ENCODE peak calls at places on chromosomes 11 and 22, in four cellular contexts. One of them, this sample, is unnamed.

GRCh38 chr11:19766206-19766605 is 53.6 kb downstream of the NAV2 start:
- DNase-seq in H1: no peak
- DNase-seq in K562: no peak
- DNase-seq in SK-N-SH: no peak
- DNase-seq in this sample: no peak

GRCh38 chr11:3026803-3027202 is 30.4 kb downstream of the CARS1 start:
- DNase-seq in H1: no peak
- DNase-seq in SK-N-SH: no peak
- DNase-seq in K562: no peak
- DNase-seq in this sample: no peak

GRCh38 chr22:27032121-27032761 is 374.9 kb downstream of the MIAT start:
- DNase-seq in K562: no peak
- DNase-seq in H1: peak; percentile 81
- DNase-seq in SK-N-SH: peak; percentile 85
- DNase-seq in this sample: peak; percentile 78

GRCh38 chr11:1639102-1639620 is 9.6 kb downstream of the KRTAP5-5 start:
- DNase-seq in H1: no peak
- DNase-seq in SK-N-SH: peak; percentile 86
- DNase-seq in K562: no peak
- DNase-seq in this sample: no peak

GRCh38 chr11:18243783-18244362 is 4.6 kb downstream of the SAA2 start:
- DNase-seq in SK-N-SH: peak; percentile 53
- DNase-seq in H1: peak; percentile 72
- DNase-seq in K562: peak; percentile 61
- DNase-seq in this sample: peak; percentile 70

GRCh38 chr11:111010391-111011354 is 234.9 kb upstream of the POU2AF2 start:
- DNase-seq in SK-N-SH: no peak
- DNase-seq in H1: no peak
- DNase-seq in K562: no peak
- DNase-seq in this sample: no peak

GRCh38 chr11:90251599-90251998 is 28.8 kb upstream of the CHORDC1 start:
- DNase-seq in K562: no peak
- DNase-seq in SK-N-SH: no peak
- DNase-seq in H1: no peak
- DNase-seq in this sample: no peak

GRCh38 chr11:45150943-45151342 is 4.5 kb downstream of the PRDM11 start:
- DNase-seq in K562: no peak
- DNase-seq in H1: no peak
- DNase-seq in SK-N-SH: no peak
- DNase-seq in this sample: no peak

GRCh38 chr11:32884770-32885384 is 7.7 kb upstream of the QSER1 start:
- DNase-seq in SK-N-SH: no peak
- DNase-seq in K562: peak; percentile 23
- DNase-seq in H1: no peak
- DNase-seq in this sample: no peak

GRCh38 chr22:24284747-24285203 is 14.1 kb downstream of the SPECC1L start:
- DNase-seq in SK-N-SH: no peak
- DNase-seq in H1: no peak
- DNase-seq in K562: peak; percentile 15
- DNase-seq in this sample: no peak

GRCh38 chr22:44383652-44384562 is 71.2 kb upstream of the SHISAL1 start:
- DNase-seq in SK-N-SH: no peak
- DNase-seq in H1: no peak
- DNase-seq in K562: no peak
- DNase-seq in this sample: no peak

GRCh38 chr11:8060801-8061554 is 20.0 kb upstream of the TUB start:
- DNase-seq in K562: no peak
- DNase-seq in H1: peak; percentile 36
- DNase-seq in SK-N-SH: no peak
- DNase-seq in this sample: no peak
- TF ChIP-seq TEAD4 in K562: no peak
- TF ChIP-seq TEAD4 in H1: no peak
- TF ChIP-seq TEAD4 in SK-N-SH: no peak
- TF ChIP-seq TEAD4 in this sample: no peak

GRCh38 chr22:49577168-49578060 is 250.3 kb downstream of the BRD1 start:
- DNase-seq in H1: peak; percentile 41
- DNase-seq in SK-N-SH: peak; percentile 13
- DNase-seq in K562: no peak
- DNase-seq in this sample: no peak
- TF ChIP-seq TEAD4 in H1: no peak
- TF ChIP-seq TEAD4 in SK-N-SH: no peak
- TF ChIP-seq TEAD4 in K562: no peak
- TF ChIP-seq TEAD4 in this sample: no peak

DNA sequence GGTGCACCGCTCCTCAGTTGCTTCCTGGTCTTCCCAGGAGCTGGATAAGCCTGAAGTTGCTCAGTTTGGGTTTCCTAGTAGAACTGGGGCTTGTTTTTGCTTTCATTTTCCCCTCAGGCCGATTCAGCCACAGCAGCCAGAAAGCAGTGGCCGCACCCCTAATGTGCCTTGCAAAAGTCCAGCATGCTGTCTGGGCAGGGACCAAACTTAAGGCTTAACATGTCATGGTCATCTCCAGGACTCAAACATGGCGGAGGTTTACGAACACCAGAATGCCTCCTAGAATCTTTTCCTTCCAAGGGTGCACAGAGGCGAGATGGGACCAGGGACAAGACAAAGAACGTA is 2.5 kb downstream of the GNG3 start:
- DNase-seq in SK-N-SH: no peak
- DNase-seq in H1: no peak
- DNase-seq in K562: no peak
- DNase-seq in this sample: no peak
- TF ChIP-seq TEAD4 in SK-N-SH: no peak
- TF ChIP-seq TEAD4 in H1: no peak
- TF ChIP-seq TEAD4 in K562: no peak
- TF ChIP-seq TEAD4 in this sample: no peak

GRCh38 chr22:48799227-48799970 is 1028.3 kb downstream of the BRD1 start:
- DNase-seq in SK-N-SH: no peak
- DNase-seq in H1: no peak
- DNase-seq in K562: no peak
- DNase-seq in this sample: no peak
- TF ChIP-seq TEAD4 in SK-N-SH: no peak
- TF ChIP-seq TEAD4 in H1: no peak
- TF ChIP-seq TEAD4 in K562: no peak
- TF ChIP-seq TEAD4 in this sample: no peak

This sample was measured in WTC11.